ENCODE peak calls at places on chromosome 13, in ten cellular contexts. One of them, this sample, is unnamed.

GRCh38 chr13:28753208-28753892 is 34.6 kb upstream of the SLC46A3 start:
- DNase-seq in glutamatergic neuron: no peak
- DNase-seq in cardiac fibroblast: peak; percentile 93
- DNase-seq in WERI-Rb-1: no peak
- DNase-seq in OCI-LY7: no peak
- DNase-seq in fibroblast of lung: peak; percentile 86
- DNase-seq in fibroblast of pulmonary artery: peak; percentile 95
- DNase-seq in heart left ventricle: peak; percentile 44
- DNase-seq in BE2C: peak; percentile 45
- DNase-seq in IMR-90: peak; percentile 91
- DNase-seq in this sample: peak; percentile 88

GRCh38 chr13:87259479-87260083 is 411.6 kb upstream of the SLITRK5 start:
- DNase-seq in glutamatergic neuron: peak; percentile 47
- DNase-seq in heart left ventricle: no peak
- DNase-seq in IMR-90: no peak
- DNase-seq in OCI-LY7: peak; percentile 46
- DNase-seq in fibroblast of pulmonary artery: no peak
- DNase-seq in cardiac fibroblast: no peak
- DNase-seq in BE2C: peak; percentile 32
- DNase-seq in fibroblast of lung: no peak
- DNase-seq in WERI-Rb-1: peak; percentile 65
- DNase-seq in this sample: no peak

GRCh38 chr13:99357149-99357596 is 50.0 kb upstream of the GPR183 start:
- DNase-seq in heart left ventricle: no peak
- DNase-seq in OCI-LY7: no peak
- DNase-seq in BE2C: no peak
- DNase-seq in IMR-90: peak; percentile 91
- DNase-seq in fibroblast of lung: peak; percentile 89
- DNase-seq in WERI-Rb-1: no peak
- DNase-seq in cardiac fibroblast: peak; percentile 82
- DNase-seq in glutamatergic neuron: no peak
- DNase-seq in fibroblast of pulmonary artery: peak; percentile 85
- DNase-seq in this sample: peak; percentile 82

GRCh38 chr13:98222081-98222554 is 45.0 kb upstream of the RNF113B start:
- DNase-seq in WERI-Rb-1: no peak
- DNase-seq in OCI-LY7: no peak
- DNase-seq in glutamatergic neuron: no peak
- DNase-seq in cardiac fibroblast: peak; percentile 43
- DNase-seq in IMR-90: peak; percentile 77
- DNase-seq in fibroblast of lung: peak; percentile 80
- DNase-seq in heart left ventricle: no peak
- DNase-seq in fibroblast of pulmonary artery: peak; percentile 29
- DNase-seq in BE2C: no peak
- DNase-seq in this sample: peak; percentile 58

GRCh38 chr13:39682788-39683187 is 27.3 kb downstream of the COG6 start:
- DNase-seq in glutamatergic neuron: no peak
- DNase-seq in BE2C: no peak
- DNase-seq in cardiac fibroblast: no peak
- DNase-seq in fibroblast of lung: no peak
- DNase-seq in heart left ventricle: no peak
- DNase-seq in IMR-90: no peak
- DNase-seq in fibroblast of pulmonary artery: no peak
- DNase-seq in WERI-Rb-1: no peak
- DNase-seq in OCI-LY7: peak; percentile 12
- DNase-seq in this sample: no peak

GRCh38 chr13:21395953-21396352 is 63.1 kb downstream of the ZDHHC20 start:
- DNase-seq in glutamatergic neuron: no peak
- DNase-seq in IMR-90: no peak
- DNase-seq in heart left ventricle: no peak
- DNase-seq in BE2C: no peak
- DNase-seq in cardiac fibroblast: no peak
- DNase-seq in fibroblast of lung: no peak
- DNase-seq in OCI-LY7: no peak
- DNase-seq in WERI-Rb-1: no peak
- DNase-seq in fibroblast of pulmonary artery: no peak
- DNase-seq in this sample: no peak

GRCh38 chr13:110493161-110493593 is 68.3 kb downstream of the RAB20 start:
- DNase-seq in OCI-LY7: no peak
- DNase-seq in IMR-90: no peak
- DNase-seq in WERI-Rb-1: no peak
- DNase-seq in fibroblast of lung: no peak
- DNase-seq in cardiac fibroblast: no peak
- DNase-seq in glutamatergic neuron: no peak
- DNase-seq in heart left ventricle: no peak
- DNase-seq in fibroblast of pulmonary artery: no peak
- DNase-seq in BE2C: no peak
- DNase-seq in this sample: no peak

GRCh38 chr13:66071608-66072007 is 1158.5 kb downstream of the PCDH9 start:
- DNase-seq in cardiac fibroblast: no peak
- DNase-seq in BE2C: no peak
- DNase-seq in OCI-LY7: no peak
- DNase-seq in heart left ventricle: no peak
- DNase-seq in fibroblast of pulmonary artery: no peak
- DNase-seq in fibroblast of lung: no peak
- DNase-seq in WERI-Rb-1: no peak
- DNase-seq in glutamatergic neuron: no peak
- DNase-seq in IMR-90: no peak
- DNase-seq in this sample: no peak

GRCh38 chr13:112894673-112895481 is 74.1 kb upstream of the MCF2L start:
- DNase-seq in fibroblast of lung: no peak
- DNase-seq in BE2C: no peak
- DNase-seq in IMR-90: no peak
- DNase-seq in WERI-Rb-1: no peak
- DNase-seq in heart left ventricle: no peak
- DNase-seq in OCI-LY7: no peak
- DNase-seq in fibroblast of pulmonary artery: no peak
- DNase-seq in glutamatergic neuron: peak; percentile 29
- DNase-seq in cardiac fibroblast: no peak
- DNase-seq in this sample: no peak

GRCh38 chr13:77494226-77494625 is 41.3 kb upstream of the SCEL start:
- DNase-seq in BE2C: no peak
- DNase-seq in glutamatergic neuron: no peak
- DNase-seq in fibroblast of pulmonary artery: no peak
- DNase-seq in IMR-90: no peak
- DNase-seq in OCI-LY7: no peak
- DNase-seq in cardiac fibroblast: no peak
- DNase-seq in WERI-Rb-1: no peak
- DNase-seq in heart left ventricle: no peak
- DNase-seq in fibroblast of lung: no peak
- DNase-seq in this sample: no peak

GRCh38 chr13:77489566-77490337 is 45.8 kb upstream of the SCEL start:
- DNase-seq in glutamatergic neuron: no peak
- DNase-seq in fibroblast of lung: no peak
- DNase-seq in heart left ventricle: no peak
- DNase-seq in OCI-LY7: no peak
- DNase-seq in cardiac fibroblast: no peak
- DNase-seq in fibroblast of pulmonary artery: no peak
- DNase-seq in WERI-Rb-1: no peak
- DNase-seq in IMR-90: no peak
- DNase-seq in BE2C: no peak
- DNase-seq in this sample: no peak

DNA sequence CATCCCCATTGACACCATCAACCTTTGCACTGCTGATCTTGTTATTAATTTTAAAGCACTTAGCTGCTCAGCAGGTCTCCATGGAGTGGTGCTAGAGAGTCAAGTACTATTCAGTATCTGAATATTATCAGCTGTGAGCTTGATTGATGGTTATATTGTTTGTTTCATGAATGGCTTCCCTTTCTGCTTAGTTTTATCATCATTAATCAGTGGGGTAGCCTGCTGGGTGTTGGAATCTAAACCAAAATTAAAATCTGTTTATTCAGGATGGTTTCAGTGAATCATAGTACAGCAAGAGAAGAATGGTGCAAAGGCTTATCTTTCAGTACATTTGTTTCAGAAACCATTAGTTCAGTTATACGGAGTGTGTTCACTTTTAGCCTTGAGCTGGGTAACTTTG is 42.5 kb upstream of the SCEL start:
- DNase-seq in fibroblast of pulmonary artery: peak; percentile 54
- DNase-seq in cardiac fibroblast: peak; percentile 46
- DNase-seq in heart left ventricle: no peak
- DNase-seq in IMR-90: no peak
- DNase-seq in fibroblast of lung: peak; percentile 46
- DNase-seq in WERI-Rb-1: no peak
- DNase-seq in BE2C: peak; percentile 39
- DNase-seq in OCI-LY7: peak; percentile 30
- DNase-seq in glutamatergic neuron: no peak
- DNase-seq in this sample: peak; percentile 33
- TF ChIP-seq CTCF in fibroblast of pulmonary artery: peak; percentile 68
- TF ChIP-seq CTCF in cardiac fibroblast: peak; percentile 64
- TF ChIP-seq CTCF in heart left ventricle: peak; percentile 54
- TF ChIP-seq CTCF in IMR-90: peak; percentile 4
- TF ChIP-seq CTCF in fibroblast of lung: peak; percentile 58
- TF ChIP-seq CTCF in WERI-Rb-1: peak; percentile 15
- TF ChIP-seq CTCF in BE2C: peak; percentile 79
- TF ChIP-seq CTCF in OCI-LY7: peak; percentile 75
- TF ChIP-seq CTCF in glutamatergic neuron: no peak
- TF ChIP-seq CTCF in this sample: peak; percentile 68

GRCh38 chr13:24672141-24673132 is 7.8 kb upstream of the ATP12A start:
- DNase-seq in cardiac fibroblast: no peak
- DNase-seq in WERI-Rb-1: peak; percentile 82
- DNase-seq in glutamatergic neuron: no peak
- DNase-seq in BE2C: no peak
- DNase-seq in IMR-90: no peak
- DNase-seq in heart left ventricle: no peak
- DNase-seq in fibroblast of pulmonary artery: no peak
- DNase-seq in fibroblast of lung: no peak
- DNase-seq in OCI-LY7: no peak
- DNase-seq in this sample: no peak

GRCh38 chr13:24670927-24671326 is 9.3 kb upstream of the ATP12A start:
- DNase-seq in fibroblast of lung: peak; percentile 20
- DNase-seq in BE2C: no peak
- DNase-seq in fibroblast of pulmonary artery: peak; percentile 18
- DNase-seq in glutamatergic neuron: no peak
- DNase-seq in heart left ventricle: no peak
- DNase-seq in OCI-LY7: peak; percentile 73
- DNase-seq in IMR-90: no peak
- DNase-seq in WERI-Rb-1: peak; percentile 88
- DNase-seq in cardiac fibroblast: peak; percentile 11
- DNase-seq in this sample: no peak

GRCh38 chr13:24670174-24670573 is 10.0 kb upstream of the ATP12A start:
- DNase-seq in fibroblast of pulmonary artery: no peak
- DNase-seq in heart left ventricle: no peak
- DNase-seq in IMR-90: no peak
- DNase-seq in glutamatergic neuron: no peak
- DNase-seq in fibroblast of lung: no peak
- DNase-seq in BE2C: no peak
- DNase-seq in OCI-LY7: no peak
- DNase-seq in WERI-Rb-1: no peak
- DNase-seq in cardiac fibroblast: no peak
- DNase-seq in this sample: no peak

GRCh38 chr13:24668955-24669354 is 11.3 kb upstream of the ATP12A start:
- DNase-seq in fibroblast of lung: no peak
- DNase-seq in heart left ventricle: no peak
- DNase-seq in cardiac fibroblast: no peak
- DNase-seq in IMR-90: no peak
- DNase-seq in WERI-Rb-1: no peak
- DNase-seq in OCI-LY7: no peak
- DNase-seq in glutamatergic neuron: no peak
- DNase-seq in fibroblast of pulmonary artery: no peak
- DNase-seq in BE2C: no peak
- DNase-seq in this sample: no peak

DNA sequence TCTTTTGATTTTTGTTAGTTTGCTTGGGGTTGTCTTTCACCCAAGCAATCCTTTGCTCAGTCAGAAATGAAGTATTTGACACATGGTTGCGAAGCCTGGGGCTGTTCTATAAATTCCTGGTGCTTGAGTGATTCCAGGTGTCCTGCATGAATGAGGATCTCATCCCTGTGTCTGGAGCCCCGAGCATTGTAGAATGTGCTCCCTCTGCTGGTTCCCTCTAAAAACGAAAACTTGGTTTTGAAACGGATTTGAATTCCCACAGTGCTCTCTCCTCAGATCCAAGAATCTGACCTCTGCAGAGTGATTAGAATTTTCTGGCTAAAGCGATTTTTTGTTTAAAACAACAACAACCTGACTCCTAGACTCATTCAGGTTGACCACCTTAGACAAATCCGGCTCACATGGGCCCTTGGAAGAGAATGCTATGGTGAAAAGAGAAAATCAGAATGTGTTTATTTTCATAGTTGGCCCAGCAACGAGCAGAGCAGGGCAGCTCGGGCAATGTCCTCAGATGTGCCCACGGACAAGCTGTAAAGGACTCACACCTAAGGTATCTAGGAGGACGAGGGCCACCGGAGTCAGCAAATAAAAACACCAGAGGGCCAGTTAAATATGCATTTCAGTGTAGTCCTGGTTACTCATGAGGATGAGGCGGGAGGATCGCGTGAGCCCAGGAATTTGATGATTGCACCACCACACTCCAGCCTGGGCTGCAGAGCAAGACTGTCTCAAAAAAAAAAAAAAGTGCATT is 8.7 kb upstream of the ATP12A start:
- DNase-seq in BE2C: peak; percentile 28
- DNase-seq in cardiac fibroblast: peak; percentile 89
- DNase-seq in fibroblast of pulmonary artery: peak; percentile 78
- DNase-seq in fibroblast of lung: peak; percentile 81
- DNase-seq in IMR-90: peak; percentile 72
- DNase-seq in heart left ventricle: no peak
- DNase-seq in OCI-LY7: peak; percentile 59
- DNase-seq in glutamatergic neuron: peak; percentile 35
- DNase-seq in WERI-Rb-1: peak; percentile 82
- DNase-seq in this sample: peak; percentile 64
- TF ChIP-seq CTCF in BE2C: peak; percentile 80
- TF ChIP-seq CTCF in cardiac fibroblast: peak; percentile 71
- TF ChIP-seq CTCF in fibroblast of pulmonary artery: peak; percentile 85
- TF ChIP-seq CTCF in fibroblast of lung: peak; percentile 77
- TF ChIP-seq CTCF in IMR-90: peak; percentile 70
- TF ChIP-seq CTCF in heart left ventricle: peak; percentile 70
- TF ChIP-seq CTCF in OCI-LY7: peak; percentile 89
- TF ChIP-seq CTCF in glutamatergic neuron: peak; percentile 41
- TF ChIP-seq CTCF in WERI-Rb-1: peak; percentile 87
- TF ChIP-seq CTCF in this sample: peak; percentile 78

DNA sequence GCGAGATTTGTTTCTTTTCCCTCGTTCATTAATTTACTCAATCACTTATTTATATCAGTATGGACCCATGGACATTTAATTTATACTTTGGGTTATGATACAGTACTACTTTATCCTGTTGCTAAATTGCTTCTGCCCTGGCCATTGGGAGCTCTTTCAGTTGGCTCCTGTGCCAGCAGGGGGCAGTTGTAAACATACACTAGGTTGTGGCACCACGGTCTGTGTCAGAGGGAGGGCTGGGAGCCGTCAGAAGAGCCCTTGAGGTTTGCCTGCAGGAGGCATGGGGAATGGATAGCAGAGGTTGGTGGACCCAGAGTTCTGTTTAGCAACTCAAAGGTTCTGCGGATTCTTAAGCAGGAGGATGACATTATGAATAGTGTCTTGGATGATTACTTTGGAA is 94.3 kb downstream of the ERCC5 start:
- DNase-seq in IMR-90: no peak
- DNase-seq in OCI-LY7: peak; percentile 16
- DNase-seq in BE2C: peak; percentile 26
- DNase-seq in fibroblast of lung: no peak
- DNase-seq in cardiac fibroblast: no peak
- DNase-seq in WERI-Rb-1: peak; percentile 47
- DNase-seq in heart left ventricle: no peak
- DNase-seq in fibroblast of pulmonary artery: no peak
- DNase-seq in glutamatergic neuron: no peak
- DNase-seq in this sample: no peak
- TF ChIP-seq CTCF in IMR-90: no peak
- TF ChIP-seq CTCF in OCI-LY7: peak; percentile 44
- TF ChIP-seq CTCF in BE2C: peak; percentile 38
- TF ChIP-seq CTCF in fibroblast of lung: no peak
- TF ChIP-seq CTCF in cardiac fibroblast: no peak
- TF ChIP-seq CTCF in WERI-Rb-1: peak; percentile 49
- TF ChIP-seq CTCF in heart left ventricle: no peak
- TF ChIP-seq CTCF in fibroblast of pulmonary artery: no peak
- TF ChIP-seq CTCF in glutamatergic neuron: no peak
- TF ChIP-seq CTCF in this sample: no peak

GRCh38 chr13:95300625-95301134 is 571 bp downstream of the ABCC4 start:
- DNase-seq in OCI-LY7: peak; percentile 54
- DNase-seq in IMR-90: peak; percentile 67
- DNase-seq in BE2C: peak; percentile 62
- DNase-seq in cardiac fibroblast: peak; percentile 57
- DNase-seq in fibroblast of lung: peak; percentile 51
- DNase-seq in fibroblast of pulmonary artery: peak; percentile 45
- DNase-seq in WERI-Rb-1: peak; percentile 93
- DNase-seq in heart left ventricle: peak; percentile 52
- DNase-seq in glutamatergic neuron: peak; percentile 33
- DNase-seq in this sample: peak; percentile 56
- TF ChIP-seq CTCF in OCI-LY7: peak; percentile 35
- TF ChIP-seq CTCF in IMR-90: peak; percentile 30
- TF ChIP-seq CTCF in BE2C: peak; percentile 14
- TF ChIP-seq CTCF in cardiac fibroblast: no peak
- TF ChIP-seq CTCF in fibroblast of lung: peak; percentile 18
- TF ChIP-seq CTCF in fibroblast of pulmonary artery: peak; percentile 8
- TF ChIP-seq CTCF in WERI-Rb-1: peak; percentile 56
- TF ChIP-seq CTCF in heart left ventricle: peak; percentile 26
- TF ChIP-seq CTCF in glutamatergic neuron: no peak
- TF ChIP-seq CTCF in this sample: peak; percentile 31